ENCODE peak calls at places on chromosomes 13 and 19, in ten cellular contexts. A is ELR; E is HT-29; I is NCI-H2029; J is activated CD8-positive, alpha-beta T cell treated with anti-CD3 and anti-CD28 coated beads, Interleukin-2, amount 10 ng/mL, durations not matched to agents 7 days and 5 days; U is NCI-H524; M is NCI-H1694 treated with DMSO at 0.1 percent for 48 hours; B is HS-27A; G is NCI-H2107; Q is small intestine. L is an unnamed sample.
A peak's percentile ranks its signal among the peaks of the same experiment; 100 is the strongest.

GRCh38 chr19:46297700-46298476 is 1.0 kb downstream of the HIF3A start:
- DNase-seq in A (no peak), E (no peak), I (no peak), J (no peak), U (no peak), M (peak; percentile 63), B (no peak), G (no peak), Q (peak; percentile 15), L (no peak)

GRCh38 chr19:347946-348861 is 3.6 kb upstream of the MIER2 start:
- DNase-seq in A (peak; percentile 31), E (peak; percentile 8), I (no peak), J (no peak), U (no peak), M (no peak), B (no peak), G (no peak), Q (no peak), L (no peak)

GRCh38 chr13:28658539-28658795 is 463 bp upstream of the POMP start:
- DNase-seq in A (peak; percentile 28), E (no peak), I (no peak), J (no peak), U (peak; percentile 29), M (no peak), B (no peak), G (no peak), Q (no peak), L (no peak)

GRCh38 chr13:96036515-96036914 is 16.7 kb downstream of the UGGT2 start:
- DNase-seq in A (no peak), E (no peak), I (no peak), J (no peak), U (no peak), M (no peak), B (no peak), G (no peak), Q (no peak), L (no peak)

GRCh38 chr13:41352935-41353801 is 42.1 kb downstream of the NAA16 start:
- DNase-seq in A (peak; percentile 65), E (peak; percentile 94), I (no peak), J (peak; percentile 67), U (no peak), M (peak; percentile 23), B (no peak), G (peak; percentile 0), Q (peak; percentile 51), L (no peak)

GRCh38 chr19:17244618-17245534 is 843 bp downstream of the NR2F6 start:
- DNase-seq in A (peak; percentile 20), E (no peak), I (no peak), J (no peak), U (no peak), M (no peak), B (no peak), G (no peak), Q (no peak), L (no peak)

GRCh38 chr13:39765801-39766463 is 110.5 kb downstream of the COG6 start:
- DNase-seq in A (peak; percentile 35), E (peak; percentile 81), I (peak; percentile 79), J (peak; percentile 34), U (peak; percentile 99), M (peak; percentile 100), B (no peak), G (peak; percentile 21), Q (peak; percentile 85), L (no peak)

GRCh38 chr19:28859811-28860210 is 353.1 kb downstream of the UQCRFS1 start:
- DNase-seq in A (no peak), E (no peak), I (no peak), J (no peak), U (no peak), M (no peak), B (no peak), G (no peak), Q (no peak), L (no peak)

GRCh38 chr13:68099616-68100015 is 869.5 kb upstream of the PCDH9 start:
- DNase-seq in A (peak; percentile 78), E (no peak), I (no peak), J (no peak), U (no peak), M (no peak), B (peak; percentile 17), G (no peak), Q (no peak), L (no peak)

L was measured in NCI-H1417 treated with DMSO at 0.1 percent for 48 hours.